ENCODE peak calls at places on chromosomes 12 and 14, in four cellular contexts. One of them, this sample, is unnamed.

GRCh38 chr14:31110872-31111271 is 84.7 kb upstream of the STRN3 start:
- DNase-seq in HepG2: no peak
- DNase-seq in SK-N-SH: no peak
- DNase-seq in K562: no peak
- DNase-seq in this sample: no peak

GRCh38 chr12:41190360-41190759 is 2.2 kb downstream of the PDZRN4 start:
- DNase-seq in HepG2: peak; percentile 2
- DNase-seq in K562: no peak
- DNase-seq in SK-N-SH: peak; percentile 57
- DNase-seq in this sample: no peak

GRCh38 chr12:104291867-104292524 is 11.5 kb upstream of the EID3 start:
- DNase-seq in SK-N-SH: no peak
- DNase-seq in HepG2: no peak
- DNase-seq in K562: no peak
- DNase-seq in this sample: no peak

GRCh38 chr12:2335109-2335508 is 282.3 kb downstream of the CACNA1C start:
- DNase-seq in HepG2: no peak
- DNase-seq in K562: no peak
- DNase-seq in SK-N-SH: no peak
- DNase-seq in this sample: no peak

GRCh38 chr12:56206373-56207166 is 15.2 kb downstream of the RNF41 start:
- DNase-seq in K562: peak; percentile 58
- DNase-seq in HepG2: peak; percentile 56
- DNase-seq in SK-N-SH: peak; percentile 67
- DNase-seq in this sample: peak; percentile 54

GRCh38 chr12:95633049-95633545 is 81.8 kb upstream of the USP44 start:
- DNase-seq in K562: no peak
- DNase-seq in HepG2: peak; percentile 33
- DNase-seq in SK-N-SH: no peak
- DNase-seq in this sample: peak; percentile 91

GRCh38 chr14:33280646-33281045 is 342.0 kb downstream of the NPAS3 start:
- DNase-seq in HepG2: no peak
- DNase-seq in SK-N-SH: no peak
- DNase-seq in K562: no peak
- DNase-seq in this sample: no peak

GRCh38 chr14:61331992-61332657 is 10.7 kb downstream of the PRKCH start:
- DNase-seq in SK-N-SH: no peak
- DNase-seq in HepG2: no peak
- DNase-seq in K562: no peak
- DNase-seq in this sample: no peak

GRCh38 chr12:56081393-56082347 is 1.7 kb downstream of the ERBB3 start:
- DNase-seq in HepG2: peak; percentile 99
- DNase-seq in SK-N-SH: no peak
- DNase-seq in K562: peak; percentile 2
- DNase-seq in this sample: no peak

GRCh38 chr12:18414671-18415070 is 153.4 kb downstream of the PIK3C2G start:
- DNase-seq in K562: no peak
- DNase-seq in HepG2: no peak
- DNase-seq in SK-N-SH: no peak
- DNase-seq in this sample: no peak

GRCh38 chr14:76034566-76034965 is 49.0 kb downstream of the IFT43 start:
- DNase-seq in SK-N-SH: no peak
- DNase-seq in HepG2: no peak
- DNase-seq in K562: no peak
- DNase-seq in this sample: no peak

GRCh38 chr12:23066095-23066494 is 441.1 kb downstream of the ETNK1 start:
- DNase-seq in K562: no peak
- DNase-seq in SK-N-SH: no peak
- DNase-seq in HepG2: no peak
- DNase-seq in this sample: peak; percentile 11

GRCh38 chr14:99660006-99660566 is 15.2 kb downstream of the HHIPL1 start:
- DNase-seq in K562: no peak
- DNase-seq in SK-N-SH: no peak
- DNase-seq in HepG2: no peak
- DNase-seq in this sample: no peak

GRCh38 chr12:15446798-15447197 is 124.5 kb downstream of the PTPRO start:
- DNase-seq in SK-N-SH: no peak
- DNase-seq in K562: no peak
- DNase-seq in HepG2: no peak
- DNase-seq in this sample: no peak

DNA sequence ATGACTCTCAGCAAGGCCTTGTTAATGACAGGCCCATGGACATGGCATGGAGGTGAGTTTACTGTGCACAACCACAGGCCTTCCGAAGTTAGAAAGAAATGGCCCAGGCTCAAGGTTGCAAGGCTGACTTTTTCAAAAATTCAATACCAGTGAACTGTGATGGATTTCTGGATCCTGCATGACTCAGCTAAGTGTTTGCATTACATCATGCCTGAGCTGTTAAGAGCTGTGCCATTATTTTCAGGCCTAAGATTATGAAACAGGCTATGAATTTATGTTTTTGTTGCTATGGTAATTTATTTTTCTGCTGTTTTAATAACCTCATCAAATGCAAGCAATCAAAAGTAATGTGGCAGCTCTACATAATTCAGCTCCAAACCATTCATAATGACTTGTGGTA is 457.7 kb upstream of the TMEM132C start:
- DNase-seq in SK-N-SH: no peak
- DNase-seq in HepG2: no peak
- DNase-seq in K562: no peak
- DNase-seq in this sample: no peak
- TF ChIP-seq MXI1 in SK-N-SH: no peak
- TF ChIP-seq MXI1 in HepG2: no peak
- TF ChIP-seq MXI1 in K562: no peak
- TF ChIP-seq MXI1 in this sample: no peak

DNA sequence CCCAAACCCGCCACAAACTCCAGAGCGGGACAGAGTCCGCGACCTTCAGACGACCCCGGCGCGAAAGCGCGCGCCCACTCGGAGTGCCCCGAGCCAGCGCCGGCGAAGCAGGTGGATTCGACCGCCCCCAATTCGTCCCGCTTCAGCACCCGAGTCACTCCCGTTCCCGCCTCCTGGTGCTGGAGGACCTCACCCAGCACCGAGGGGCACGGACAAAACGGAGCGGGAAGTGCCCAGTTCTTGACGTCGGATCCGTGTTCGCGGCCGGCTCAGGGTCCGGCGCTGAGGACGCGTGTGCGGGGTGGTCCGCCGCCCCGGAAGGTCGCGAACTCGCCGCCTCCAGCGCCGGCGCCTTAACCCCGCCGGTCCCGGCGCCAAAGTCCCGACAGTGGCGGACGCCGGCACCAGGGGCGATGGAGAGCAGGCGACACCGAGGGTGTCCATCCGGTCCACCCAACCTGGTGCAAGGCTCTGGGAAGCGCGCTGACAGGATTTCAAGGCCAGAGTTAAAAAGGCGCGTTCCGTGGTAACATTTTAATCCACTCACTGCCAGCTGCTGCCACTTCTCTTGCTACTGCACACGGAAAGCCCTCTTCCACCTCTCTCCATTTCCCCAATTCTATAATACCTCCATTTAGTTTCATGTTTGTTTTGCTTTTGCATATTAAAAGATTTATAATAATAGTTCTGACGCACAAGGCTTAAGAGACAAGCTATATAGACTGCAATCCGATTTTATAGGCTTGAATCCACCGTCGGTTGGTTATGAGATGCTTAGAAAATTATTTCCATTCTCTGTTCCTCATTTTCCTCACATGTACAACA is 240.0 kb upstream of the CPNE8 start:
- DNase-seq in HepG2: no peak
- DNase-seq in SK-N-SH: peak; percentile 9
- DNase-seq in K562: peak; percentile 9
- DNase-seq in this sample: no peak
- TF ChIP-seq MXI1 in HepG2: no peak
- TF ChIP-seq MXI1 in SK-N-SH: no peak
- TF ChIP-seq MXI1 in K562: no peak
- TF ChIP-seq MXI1 in this sample: no peak

GRCh38 chr14:56310643-56311042 is 192.4 kb downstream of the PELI2 start:
- DNase-seq in SK-N-SH: no peak
- DNase-seq in HepG2: no peak
- DNase-seq in K562: no peak
- DNase-seq in this sample: peak; percentile 59
- TF ChIP-seq MXI1 in SK-N-SH: no peak
- TF ChIP-seq MXI1 in HepG2: no peak
- TF ChIP-seq MXI1 in K562: no peak
- TF ChIP-seq MXI1 in this sample: no peak

GRCh38 chr14:29937116-29937515 is 9.5 kb upstream of the PRKD1 start:
- DNase-seq in HepG2: no peak
- DNase-seq in SK-N-SH: no peak
- DNase-seq in K562: no peak
- DNase-seq in this sample: peak; percentile 48

GRCh38 chr14:29941401-29941800 is 13.8 kb upstream of the PRKD1 start:
- DNase-seq in K562: no peak
- DNase-seq in SK-N-SH: no peak
- DNase-seq in HepG2: no peak
- DNase-seq in this sample: no peak

DNA sequence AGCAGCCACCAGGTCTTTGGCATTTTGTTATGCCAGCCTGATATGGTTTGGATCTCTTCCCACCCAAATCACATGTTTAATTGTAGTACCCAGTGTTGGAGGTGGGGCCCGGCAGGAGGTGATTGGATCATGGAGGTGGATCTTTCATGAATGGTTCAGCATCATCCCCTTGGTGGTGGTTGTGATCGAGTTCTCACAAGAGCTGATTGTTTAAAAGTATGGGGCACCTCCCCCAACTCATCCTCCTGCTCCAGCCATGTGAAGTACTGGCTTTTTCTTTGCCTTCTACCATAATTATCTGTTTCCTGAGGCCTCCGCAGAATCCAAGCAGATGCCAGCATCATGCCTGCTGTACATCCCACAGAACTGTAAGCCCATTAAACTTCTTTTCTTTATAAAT is 12.8 kb upstream of the PRKD1 start:
- DNase-seq in K562: no peak
- DNase-seq in SK-N-SH: no peak
- DNase-seq in HepG2: no peak
- DNase-seq in this sample: no peak
- TF ChIP-seq MXI1 in K562: no peak
- TF ChIP-seq MXI1 in SK-N-SH: no peak
- TF ChIP-seq MXI1 in HepG2: no peak
- TF ChIP-seq MXI1 in this sample: no peak

GRCh38 chr12:14283489-14284144 is 81.9 kb upstream of the ATF7IP start:
- DNase-seq in K562: no peak
- DNase-seq in SK-N-SH: no peak
- DNase-seq in HepG2: no peak
- DNase-seq in this sample: no peak
- TF ChIP-seq MXI1 in K562: no peak
- TF ChIP-seq MXI1 in SK-N-SH: no peak
- TF ChIP-seq MXI1 in HepG2: no peak
- TF ChIP-seq MXI1 in this sample: no peak